ENCODE peak calls at places on chromosomes 12 and 14, in five cellular contexts. J is heart left ventricle, R is left ventricle myocardium inferior, H is psoas muscle, N is ovary. Y is an unnamed sample. For H3K27me3, the result is how much of the 10 kb centered on the place peaks cover.

GRCh38 chr12:14935031-14935430 is 3.3 kb downstream of the ERP27 start:
- DNase-seq in J (no peak), N (no peak), R (no peak), H (no peak), Y (no peak)

GRCh38 chr14:105126126-105126969 is 42.2 kb downstream of the JAG2 start:
- DNase-seq in H (no peak), R (no peak), J (no peak), N (no peak), Y (no peak)

GRCh38 chr14:100107236-100107635 is 42.0 kb downstream of the EVL start:
- DNase-seq in R (no peak), N (no peak), J (no peak), H (no peak), Y (no peak)

GRCh38 chr12:104042580-104042979 is 7.4 kb downstream of the GLT8D2 start:
- DNase-seq in H (no peak), N (no peak), J (no peak), R (no peak), Y (no peak)

GRCh38 chr12:91319071-91319760 is 136.6 kb upstream of the DCN start:
- DNase-seq in J (no peak), R (no peak), H (no peak), N (no peak), Y (no peak)

GRCh38 chr12:57033428-57033827 is 16.5 kb downstream of the MYO1A start:
- DNase-seq in R (no peak), N (no peak), J (no peak), H (no peak), Y (no peak)

GRCh38 chr12:39643052-39643451 is 23.4 kb upstream of the ABCD2 start:
- DNase-seq in N (no peak), R (no peak), H (no peak), J (no peak), Y (no peak)

GRCh38 chr12:95335948-95336347 is 118.3 kb downstream of the VEZT start:
- DNase-seq in N (no peak), H (no peak), R (no peak), J (no peak), Y (no peak)

GRCh38 chr12:31702047-31702446 is 26.8 kb downstream of the AMN1 start:
- DNase-seq in R (no peak), N (no peak), J (no peak), H (no peak), Y (no peak)

GRCh38 chr12:64890873-64891468 is 66.5 kb downstream of the TBC1D30 start:
- DNase-seq in H (no peak), R (no peak), J (no peak), N (no peak), Y (no peak)

GRCh38 chr12:93127582-93128331 is 198.7 kb upstream of the EEA1 start:
- DNase-seq in H (peak), R (peak), J (peak), N (peak), Y (no peak)

GRCh38 chr14:80419769-80420168 is 208.5 kb upstream of the DIO2 start:
- DNase-seq in H (no peak), N (no peak), R (no peak), J (no peak), Y (no peak)

GRCh38 chr12:115223322-115223721 is 539.3 kb upstream of the TBX3 start:
- DNase-seq in H (no peak), N (no peak), R (no peak), J (no peak), Y (peak)

GRCh38 chr12:107196681-107197080 is 103.3 kb upstream of the CRY1 start:
- DNase-seq in H (no peak), N (no peak), R (no peak), J (no peak), Y (no peak)

GRCh38 chr12:42695490-42695995 is 106.0 kb upstream of the PRICKLE1 start:
- DNase-seq in N (no peak), H (no peak), J (no peak), R (no peak), Y (no peak)

GRCh38 chr12:49664591-49665146 is 41.3 kb downstream of the PRPF40B start:
- DNase-seq in H (no peak), R (no peak), J (peak), N (no peak), Y (no peak)

GRCh38 chr12:54016478-54016964 is 7.7 kb downstream of the HOXC8 start:
- DNase-seq in J (no peak), N (peak), R (no peak), H (no peak), Y (peak)

GRCh38 chr12:12172106-12172511 is 94.7 kb downstream of the LRP6 start:
- DNase-seq in H (no peak), N (no peak), J (no peak), R (no peak), Y (no peak)

GRCh38 chr14:34161351-34162169 is 210.7 kb upstream of the EGLN3 start:
- DNase-seq in J (no peak), R (no peak), N (no peak), H (no peak), Y (no peak)

GRCh38 chr12:56241424-56242205 is 11.8 kb downstream of the SLC39A5 start:
- DNase-seq in N (no peak), R (no peak), J (no peak), H (no peak), Y (no peak)

GRCh38 chr12:45986646-45987338 is 3.6 kb downstream of the SCAF11 start:
- DNase-seq in H (no peak), J (no peak), N (no peak), R (no peak), Y (no peak)

GRCh38 chr14:102819176-102819628 is 42.0 kb downstream of the TRAF3 start:
- DNase-seq in J (no peak), R (no peak), H (no peak), N (no peak), Y (no peak)

GRCh38 chr14:63011609-63012008 is 33.6 kb downstream of the KCNH5 start:
- DNase-seq in J (no peak), H (no peak), R (no peak), N (no peak), Y (no peak)

GRCh38 chr14:76007852-76008251 is 22.3 kb downstream of the IFT43 start:
- DNase-seq in H (no peak), J (no peak), N (no peak), R (no peak), Y (no peak)

GRCh38 chr12:107843351-107844311 is 69.1 kb downstream of the ASCL4 start:
- DNase-seq in H (no peak), N (no peak), R (no peak), J (no peak), Y (no peak)

GRCh38 chr12:124837958-124838803 is 25.5 kb downstream of the SCARB1 start:
- DNase-seq in R (peak), H (peak), N (peak), J (peak), Y (peak)

GRCh38 chr14:51396222-51396815 is 156.3 kb downstream of the TMX1 start:
- DNase-seq in J (no peak), N (peak), R (no peak), H (no peak), Y (no peak)

GRCh38 chr12:59695379-59695778 is 99.5 kb downstream of the SLC16A7 start:
- DNase-seq in J (no peak), N (no peak), R (no peak), H (no peak), Y (no peak)

GRCh38 chr12:59874781-59875180 is 279.0 kb downstream of the SLC16A7 start:
- DNase-seq in N (no peak), J (no peak), H (no peak), R (no peak), Y (no peak)

GRCh38 chr14:73634333-73634833 is 10.4 kb upstream of the DNAL1 start:
- DNase-seq in N (peak), J (no peak), H (peak), R (peak), Y (peak)

GRCh38 chr14:49770212-49770817 is 2.4 kb downstream of the KLHDC2 start:
- DNase-seq in J (no peak), N (no peak), H (no peak), R (no peak), Y (no peak)

GRCh38 chr12:52606581-52607241 is 5.4 kb upstream of the KRT72 start:
- DNase-seq in J (no peak), N (no peak), H (no peak), R (no peak), Y (no peak)

GRCh38 chr12:92927055-92927435 is 2.0 kb downstream of the EEA1 start:
- DNase-seq in H (peak), R (no peak), N (no peak), J (no peak), Y (peak)

GRCh38 chr12:101287357-101287756 is 7.5 kb downstream of the UTP20 start:
- DNase-seq in J (no peak), N (no peak), H (no peak), R (no peak), Y (no peak)

GRCh38 chr14:23828001-23828400 is 125.6 kb upstream of the DHRS4 start:
- DNase-seq in N (no peak), H (no peak), R (no peak), J (no peak), Y (no peak)

GRCh38 chr14:20757963-20758362 is 10.2 kb upstream of the EDDM3B start:
- DNase-seq in R (no peak), H (no peak), N (no peak), J (no peak), Y (no peak)

GRCh38 chr14:61673305-61673704 is 22.0 kb upstream of the HIF1A start:
- DNase-seq in H (no peak), J (no peak), R (no peak), N (no peak), Y (no peak)

GRCh38 chr14:69303086-69303485 is 43.1 kb downstream of the GALNT16 start:
- DNase-seq in H (no peak), R (no peak), J (no peak), N (no peak), Y (no peak)
- H3K27me3 ChIP-seq in H (under half), R (under half), J (under half), N (under half), Y (under half)

GRCh38 chr14:35855886-35856481 is 29.8 kb downstream of the BRMS1L start:
- DNase-seq in H (no peak), R (no peak), N (no peak), J (no peak), Y (no peak)
- H3K27me3 ChIP-seq in H (under half), R (under half), N (under half), J (under half), Y (under half)

GRCh38 chr14:28763914-28764848 is 2.4 kb upstream of the FOXG1 start:
- DNase-seq in N (no peak), H (no peak), J (no peak), R (no peak), Y (no peak)
- H3K27me3 ChIP-seq in N (under half), H (under half), J (half or more), R (half or more), Y (half or more)

GRCh38 chr14:36507847-36508417 is 12.1 kb downstream of the NKX2-1 start:
- DNase-seq in H (no peak), N (no peak), R (no peak), J (no peak), Y (no peak)
- H3K27me3 ChIP-seq in H (under half), N (under half), R (half or more), J (half or more), Y (half or more)

GRCh38 chr12:75209782-75210138 is at the start of gene KCNC2:
- DNase-seq in J (no peak), H (no peak), R (no peak), N (no peak), Y (no peak)
- H3K27me3 ChIP-seq in J (under half), H (under half), R (half or more), N (under half), Y (under half)

DNA sequence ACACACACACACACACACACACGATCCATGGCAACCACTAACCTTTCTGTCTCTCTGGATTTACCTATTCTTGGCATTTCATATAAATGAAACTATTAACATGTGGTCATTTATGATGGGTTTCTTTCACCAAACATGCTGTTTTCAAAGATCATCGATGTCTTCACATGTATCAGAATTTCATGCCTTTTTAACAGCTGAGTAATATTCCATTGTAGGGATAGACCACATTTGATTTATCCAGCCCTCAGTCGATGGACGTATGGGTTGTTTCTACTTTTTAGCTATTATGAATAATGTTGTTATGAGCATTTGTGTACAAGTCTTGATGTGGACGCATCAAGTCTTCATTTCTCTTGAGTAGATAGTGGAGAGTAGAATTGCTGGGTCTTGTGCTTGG is 56.5 kb downstream of the MVK start:
- DNase-seq in H (no peak), J (no peak), N (no peak), R (no peak), Y (no peak)
- H3K27me3 ChIP-seq in H (under half), J (under half), N (under half), R (half or more), Y (under half)

GRCh38 chr12:94165670-94166069 is 17.3 kb downstream of the PLXNC1 start:
- DNase-seq in R (no peak), N (no peak), H (no peak), J (no peak), Y (no peak)
- H3K27me3 ChIP-seq in R (under half), N (under half), H (under half), J (under half), Y (under half)

DNA sequence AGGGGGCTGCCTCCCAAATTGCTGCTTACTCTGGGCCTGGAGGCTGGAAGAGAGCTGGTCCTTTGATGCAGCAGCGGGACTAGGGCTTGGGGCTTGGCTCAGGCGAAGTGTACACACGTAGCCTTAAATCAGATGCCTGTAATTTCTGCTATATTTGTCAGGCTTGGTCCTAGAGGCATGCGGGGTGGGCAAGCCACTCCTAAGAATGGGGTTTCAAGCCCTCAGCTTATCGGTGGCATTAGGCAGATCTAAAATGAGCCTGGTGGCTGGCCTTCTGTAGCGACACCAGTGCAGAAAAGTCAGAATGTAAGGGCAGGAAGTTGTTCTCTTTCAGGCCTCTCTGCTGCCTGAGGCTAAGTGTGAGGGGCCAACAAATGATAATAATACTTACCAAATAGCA is 927 bp upstream of the SLC8A3 start:
- DNase-seq in J (no peak), H (no peak), R (no peak), N (no peak), Y (no peak)
- H3K27me3 ChIP-seq in J (under half), H (under half), R (half or more), N (under half), Y (under half)

GRCh38 chr12:113154351-113154973 is 4.9 kb downstream of the CFAP73 start:
- DNase-seq in R (no peak), H (no peak), J (no peak), N (no peak), Y (no peak)
- H3K27me3 ChIP-seq in R (half or more), H (under half), J (under half), N (under half), Y (under half)

Y was measured in adrenal gland.